ENCODE peak calls at places on chromosomes 7 and 10, in ten cellular contexts. G is spleen; F is heart left ventricle; H is CD8-positive, alpha-beta T cell; D is GM23248; J is lung; B is MM.1S; U is tibial nerve; A is CD4-positive, alpha-beta memory T cell; I is effector memory CD4-positive, alpha-beta T cell. Q is an unnamed sample.

GRCh38 chr10:115969591-115969990 is 303.4 kb downstream of the GFRA1 start:
- DNase-seq in G (no peak), F (no peak), H (no peak), D (peak; percentile 49), J (no peak), B (no peak), U (no peak), A (no peak), I (no peak), Q (no peak)

GRCh38 chr7:50812847-50813475 is 30.3 kb upstream of the GRB10 start:
- DNase-seq in G (no peak), F (peak; percentile 90), H (no peak), D (peak; percentile 86), J (peak; percentile 83), B (no peak), U (peak; percentile 19), A (no peak), I (no peak), Q (peak; percentile 55)

GRCh38 chr7:140463111-140463510 is 16.2 kb downstream of the MKRN1 start:
- DNase-seq in G (no peak), F (no peak), H (no peak), D (no peak), J (no peak), B (no peak), U (no peak), A (no peak), I (no peak), Q (no peak)

GRCh38 chr7:99365318-99366141 is 9.0 kb upstream of the ARPC1B start:
- DNase-seq in G (peak; percentile 92), F (no peak), H (peak; percentile 76), D (peak; percentile 36), J (peak; percentile 58), B (peak; percentile 36), U (no peak), A (peak; percentile 70), I (peak; percentile 57), Q (no peak)

GRCh38 chr7:153193144-153193595 is 433.6 kb downstream of the ACTR3B start:
- DNase-seq in G (no peak), F (no peak), H (no peak), D (peak; percentile 1), J (peak; percentile 33), B (peak; percentile 38), U (no peak), A (no peak), I (no peak), Q (no peak)

GRCh38 chr7:142878315-142878714 is 7.2 kb downstream of the TRPV6 start:
- DNase-seq in G (no peak), F (no peak), H (no peak), D (no peak), J (no peak), B (no peak), U (no peak), A (no peak), I (no peak), Q (no peak)

GRCh38 chr7:117190746-117191435 is 132.0 kb downstream of the WNT2 start:
- DNase-seq in G (no peak), F (no peak), H (no peak), D (no peak), J (no peak), B (no peak), U (no peak), A (no peak), I (no peak), Q (no peak)

GRCh38 chr7:93284908-93285307 is 52.7 kb downstream of the VPS50 start:
- DNase-seq in G (no peak), F (no peak), H (no peak), D (no peak), J (no peak), B (no peak), U (no peak), A (no peak), I (no peak), Q (no peak)

GRCh38 chr10:58952747-58953466 is 223.5 kb upstream of the PHYHIPL start:
- DNase-seq in G (no peak), F (peak; percentile 23), H (no peak), D (peak; percentile 61), J (no peak), B (peak; percentile 46), U (peak; percentile 61), A (no peak), I (no peak), Q (peak; percentile 60)

DNA sequence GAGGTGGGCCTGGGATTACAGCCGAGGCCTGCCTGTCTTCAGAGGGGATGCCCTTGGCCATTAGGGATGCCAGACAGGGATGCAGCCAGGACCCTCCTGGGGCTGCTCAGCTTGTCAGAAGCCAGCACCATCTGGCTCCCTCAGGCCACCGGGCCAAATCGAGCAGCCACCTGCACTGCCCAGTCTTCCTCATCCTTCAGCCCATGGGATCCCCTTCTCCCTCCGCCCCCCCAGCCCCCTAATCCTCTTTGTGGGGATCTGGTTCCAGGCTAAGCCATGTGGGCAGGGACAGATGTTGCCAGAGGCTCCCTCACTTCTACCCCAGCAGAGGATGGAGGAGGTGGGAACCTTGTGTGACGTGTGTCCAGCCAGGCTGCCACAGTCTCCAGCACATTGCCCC is 137.4 kb upstream of the PPIF start:
- DNase-seq in G (no peak), F (no peak), H (no peak), D (no peak), J (no peak), B (no peak), U (no peak), A (no peak), I (no peak), Q (no peak)
- H3K36me3 ChIP-seq in G (peaks cover 97% of the 10 kb centered on the region), F (peaks cover 74% of the 10 kb centered on the region), H (peaks cover 4% of the 10 kb centered on the region), D (peaks cover 22% of the 10 kb centered on the region), J (peaks cover 51% of the 10 kb centered on the region), B (no peaks in the 10 kb centered on the region), U (peaks cover 93% of the 10 kb centered on the region), A (peaks cover 2% of the 10 kb centered on the region), I (peaks cover 21% of the 10 kb centered on the region), Q (no peaks in the 10 kb centered on the region)

GRCh38 chr10:97740613-97741012 is 3.7 kb downstream of the ZFYVE27 start:
- DNase-seq in G (no peak), F (no peak), H (no peak), D (no peak), J (no peak), B (no peak), U (no peak), A (no peak), I (no peak), Q (no peak)

GRCh38 chr10:97747573-97747972 is 10.6 kb downstream of the ZFYVE27 start:
- DNase-seq in G (no peak), F (no peak), H (no peak), D (no peak), J (no peak), B (no peak), U (no peak), A (no peak), I (no peak), Q (no peak)

GRCh38 chr10:97743169-97743945 is 6.4 kb downstream of the ZFYVE27 start:
- DNase-seq in G (peak; percentile 19), F (peak; percentile 13), H (no peak), D (no peak), J (no peak), B (no peak), U (no peak), A (no peak), I (no peak), Q (peak; percentile 53)

GRCh38 chr10:97748116-97748515 is 11.2 kb downstream of the ZFYVE27 start:
- DNase-seq in G (peak; percentile 47), F (peak; percentile 12), H (no peak), D (no peak), J (no peak), B (no peak), U (no peak), A (no peak), I (no peak), Q (no peak)

GRCh38 chr10:97744405-97745035 is 7.6 kb downstream of the ZFYVE27 start:
- DNase-seq in G (peak; percentile 59), F (no peak), H (no peak), D (no peak), J (no peak), B (no peak), U (no peak), A (no peak), I (no peak), Q (no peak)
- H3K36me3 ChIP-seq in G (peaks cover 100% of the 10 kb centered on the region), F (peaks cover 95% of the 10 kb centered on the region), H (peaks cover 47% of the 10 kb centered on the region), D (peaks cover 37% of the 10 kb centered on the region), J (peaks cover 35% of the 10 kb centered on the region), B (peaks cover 8% of the 10 kb centered on the region), U (peaks cover 96% of the 10 kb centered on the region), A (peaks cover 58% of the 10 kb centered on the region), I (peaks cover 64% of the 10 kb centered on the region), Q (no peaks in the 10 kb centered on the region)

GRCh38 chr10:16835223-16835622 is 18.0 kb upstream of the RSU1 start:
- DNase-seq in G (no peak), F (no peak), H (peak; percentile 37), D (no peak), J (no peak), B (no peak), U (no peak), A (peak; percentile 51), I (peak; percentile 9), Q (no peak)
- H3K36me3 ChIP-seq in G (no peaks in the 10 kb centered on the region), F (no peaks in the 10 kb centered on the region), H (no peaks in the 10 kb centered on the region), D (no peaks in the 10 kb centered on the region), J (no peaks in the 10 kb centered on the region), B (no peaks in the 10 kb centered on the region), U (peaks cover 18% of the 10 kb centered on the region), A (no peaks in the 10 kb centered on the region), I (no peaks in the 10 kb centered on the region), Q (no peaks in the 10 kb centered on the region)

DNA sequence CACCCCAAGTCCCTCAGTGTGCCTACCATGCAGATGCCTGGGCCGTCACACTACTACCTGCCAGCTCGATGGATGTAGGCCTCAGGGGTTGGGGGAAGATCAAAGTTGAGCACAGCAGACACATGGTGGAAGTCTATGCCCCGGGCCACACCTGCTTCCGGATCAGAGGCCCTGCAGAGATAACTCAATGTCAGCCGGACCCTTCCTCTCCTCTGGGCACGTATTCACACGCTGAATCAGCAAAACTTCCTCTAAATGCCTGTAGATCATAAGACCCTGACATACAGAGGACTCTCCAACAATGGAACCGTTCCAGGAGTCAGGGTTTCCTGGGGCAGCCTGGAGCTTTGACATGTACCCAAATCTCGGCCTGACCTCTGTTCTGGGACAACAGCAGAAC is 3.8 kb downstream of the DDX56 start:
- DNase-seq in G (peak; percentile 49), F (no peak), H (no peak), D (no peak), J (no peak), B (no peak), U (no peak), A (no peak), I (no peak), Q (no peak)
- H3K36me3 ChIP-seq in G (peaks cover 81% of the 10 kb centered on the region), F (peaks cover 79% of the 10 kb centered on the region), H (peaks cover 63% of the 10 kb centered on the region), D (peaks cover 44% of the 10 kb centered on the region), J (peaks cover 62% of the 10 kb centered on the region), B (peaks cover 16% of the 10 kb centered on the region), U (peaks cover 79% of the 10 kb centered on the region), A (peaks cover 68% of the 10 kb centered on the region), I (peaks cover 74% of the 10 kb centered on the region), Q (no peaks in the 10 kb centered on the region)

DNA sequence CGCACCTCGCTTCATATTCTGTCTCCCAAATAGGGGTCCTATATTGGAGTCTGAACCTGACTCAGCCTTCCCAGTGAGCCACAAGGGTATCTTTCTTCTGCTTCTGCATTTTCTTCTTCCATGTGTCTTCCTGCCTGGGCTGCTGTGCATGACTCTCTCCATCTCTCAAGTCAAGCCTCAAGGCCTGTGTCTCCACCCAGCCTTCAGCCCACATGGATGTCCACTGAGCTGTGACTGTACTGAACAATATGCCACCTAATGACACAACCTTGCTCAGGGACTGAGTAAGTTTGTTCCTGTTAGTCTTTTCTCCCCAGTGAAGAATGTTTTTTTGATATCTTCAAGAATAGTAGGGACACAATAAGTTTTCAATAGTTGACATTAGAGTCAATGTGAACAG is 162.7 kb upstream of the TBX20 start:
- DNase-seq in G (no peak), F (no peak), H (no peak), D (no peak), J (no peak), B (no peak), U (no peak), A (no peak), I (no peak), Q (no peak)
- H3K36me3 ChIP-seq in G (no peaks in the 10 kb centered on the region), F (no peaks in the 10 kb centered on the region), H (no peaks in the 10 kb centered on the region), D (no peaks in the 10 kb centered on the region), J (no peaks in the 10 kb centered on the region), B (no peaks in the 10 kb centered on the region), U (no peaks in the 10 kb centered on the region), A (no peaks in the 10 kb centered on the region), I (no peaks in the 10 kb centered on the region), Q (no peaks in the 10 kb centered on the region)

Q was measured in ovary.